ENCODE peak calls at places on chromosome 14, in four cellular contexts. U, C, X and P are unnamed samples.

GRCh38 chr14:53064461-53064860 is 88.7 kb downstream of the DDHD1 start:
- DNase-seq in U (no peak), C (no peak), X (no peak), P (no peak)

GRCh38 chr14:60093606-60094005 is 1.9 kb downstream of the PCNX4 start:
- DNase-seq in X (no peak), U (no peak), C (no peak), P (no peak)

GRCh38 chr14:71960620-71961353 is 28.6 kb downstream of the RGS6 start:
- DNase-seq in U (no peak), X (no peak), C (no peak), P (no peak)

GRCh38 chr14:52067873-52068740 is 752 bp downstream of the NID2 start:
- DNase-seq in C (no peak), X (peak; percentile 62), U (peak; percentile 32), P (no peak)

GRCh38 chr14:97178781-97179180 is 381.6 kb downstream of the VRK1 start:
- DNase-seq in C (no peak), X (no peak), U (no peak), P (no peak)

GRCh38 chr14:90179357-90179756 is 77.0 kb upstream of the PSMC1 start:
- DNase-seq in U (no peak), X (no peak), C (peak; percentile 43), P (no peak)

GRCh38 chr14:80100681-80101080 is 110.6 kb downstream of the DIO2 start:
- DNase-seq in C (no peak), X (no peak), U (no peak), P (no peak)

GRCh38 chr14:67319142-67319541 is 40.5 kb downstream of the ATP6V1D start:
- DNase-seq in X (no peak), U (no peak), C (no peak), P (no peak)

GRCh38 chr14:106586098-106586704 is 1059.8 kb downstream of the TMEM121 start:
- DNase-seq in C (no peak), X (peak; percentile 51), U (peak; percentile 21), P (peak; percentile 51)

GRCh38 chr14:43356984-43357545 is 1150.0 kb downstream of the FSCB start:
- DNase-seq in C (no peak), X (no peak), U (no peak), P (no peak)

GRCh38 chr14:77128414-77128891 is 13.1 kb downstream of the ZDHHC22 start:
- DNase-seq in X (no peak), U (peak; percentile 42), C (no peak), P (no peak)

GRCh38 chr14:33026850-33027420 is 88.3 kb downstream of the NPAS3 start:
- DNase-seq in X (no peak), U (no peak), C (no peak), P (no peak)

GRCh38 chr14:89902876-89903275 is 51.7 kb downstream of the EFCAB11 start:
- DNase-seq in X (no peak), U (no peak), C (no peak), P (no peak)

GRCh38 chr14:80699861-80700260 is 241.7 kb downstream of the CEP128 start:
- DNase-seq in C (no peak), X (no peak), U (no peak), P (no peak)

GRCh38 chr14:92400579-92401444 is 77.8 kb downstream of the SLC24A4 start:
- DNase-seq in C (no peak), U (no peak), X (no peak), P (no peak)

GRCh38 chr14:75995372-75996041 is 9.9 kb downstream of the IFT43 start:
- DNase-seq in X (no peak), U (no peak), C (peak; percentile 46), P (no peak)

GRCh38 chr14:44854114-44854513 is 107.6 kb downstream of the KLHL28 start:
- DNase-seq in C (no peak), X (no peak), U (no peak), P (no peak)

GRCh38 chr14:94172545-94172944 is 1.6 kb upstream of the PPP4R4 start:
- DNase-seq in U (no peak), C (no peak), X (no peak), P (no peak)

GRCh38 chr14:93759781-93760307 is 28.4 kb downstream of the PRIMA1 start:
- DNase-seq in X (peak; percentile 23), U (no peak), C (peak; percentile 41), P (no peak)

GRCh38 chr14:68734231-68734732 is 58.6 kb downstream of the ZFP36L1 start:
- DNase-seq in U (no peak), X (no peak), C (no peak), P (no peak)

GRCh38 chr14:90281261-90281660 is 24.9 kb downstream of the PSMC1 start:
- DNase-seq in C (no peak), X (no peak), U (no peak), P (no peak)

GRCh38 chr14:63276492-63277342 is 42.0 kb downstream of the GPHB5 start:
- DNase-seq in C (no peak), U (no peak), X (no peak), P (no peak)

GRCh38 chr14:94478420-94478819 is 2.4 kb upstream of the SERPINA9 start:
- DNase-seq in U (no peak), X (no peak), C (no peak), P (no peak)

GRCh38 chr14:87304404-87304803 is 688.6 kb downstream of the GALC start:
- DNase-seq in X (no peak), C (no peak), U (no peak), P (no peak)

GRCh38 chr14:22747769-22748168 is 18.7 kb upstream of the OXA1L start:
- DNase-seq in C (no peak), U (no peak), X (no peak), P (no peak)

GRCh38 chr14:84591827-84592540 is 938.0 kb upstream of the FLRT2 start:
- DNase-seq in X (no peak), C (no peak), U (peak; percentile 39), P (no peak)

GRCh38 chr14:95314609-95315008 is 5.1 kb downstream of the CLMN start:
- DNase-seq in X (no peak), C (peak; percentile 49), U (no peak), P (no peak)

GRCh38 chr14:103391048-103391447 is 5.8 kb downstream of the MARK3 start:
- DNase-seq in U (no peak), C (peak; percentile 25), X (no peak), P (peak; percentile 17)

GRCh38 chr14:98233656-98234055 is 1038.3 kb downstream of the BCL11B start:
- DNase-seq in C (no peak), X (no peak), U (no peak), P (no peak)

GRCh38 chr14:24321212-24321975 is 10.1 kb downstream of the LTB4R start:
- DNase-seq in C (no peak), U (no peak), X (no peak), P (no peak)
- H3K27me3 ChIP-seq in C (no peaks in the 10 kb centered on the region), U (no peaks in the 10 kb centered on the region), X (no peaks in the 10 kb centered on the region), P (no peaks in the 10 kb centered on the region)

DNA sequence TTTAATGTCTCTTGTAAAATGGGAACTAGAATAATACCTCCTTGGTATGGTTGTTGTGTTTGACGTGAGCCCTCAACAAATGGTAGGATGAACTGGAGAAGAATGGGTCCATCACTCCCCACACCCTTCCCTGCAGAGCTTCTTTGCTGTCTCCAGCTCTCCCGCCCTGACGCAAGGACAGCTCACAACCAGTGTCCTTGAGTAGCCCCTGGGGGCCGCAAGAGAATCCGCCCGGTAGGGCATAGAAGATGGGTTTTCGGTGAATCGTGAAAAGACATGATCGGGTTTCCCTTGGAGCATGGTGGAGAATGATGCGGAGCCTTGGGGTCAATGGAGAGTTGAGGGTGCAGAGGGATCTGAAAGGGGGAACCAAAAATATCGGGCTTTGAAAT is 6.1 kb upstream of the PAX9 start:
- DNase-seq in U (no peak), C (no peak), X (no peak), P (no peak)
- H3K27me3 ChIP-seq in U (peaks cover 70% of the 10 kb centered on the region), C (peaks cover 97% of the 10 kb centered on the region), X (peaks cover 95% of the 10 kb centered on the region), P (peaks cover 40% of the 10 kb centered on the region)

GRCh38 chr14:54105898-54106297 is 149.3 kb upstream of the BMP4 start:
- DNase-seq in C (no peak), U (no peak), X (peak; percentile 20), P (no peak)

GRCh38 chr14:54106802-54107377 is 150.3 kb upstream of the BMP4 start:
- DNase-seq in U (peak; percentile 18), X (no peak), C (peak; percentile 62), P (no peak)

GRCh38 chr14:54105406-54105805 is 148.8 kb upstream of the BMP4 start:
- DNase-seq in X (no peak), U (no peak), C (no peak), P (no peak)

GRCh38 chr14:54102530-54102929 is 145.9 kb upstream of the BMP4 start:
- DNase-seq in C (no peak), U (no peak), X (no peak), P (no peak)

GRCh38 chr14:54104746-54105145 is 148.1 kb upstream of the BMP4 start:
- DNase-seq in C (no peak), X (no peak), U (no peak), P (no peak)
- H3K27me3 ChIP-seq in C (no peaks in the 10 kb centered on the region), X (no peaks in the 10 kb centered on the region), U (no peaks in the 10 kb centered on the region), P (no peaks in the 10 kb centered on the region)

GRCh38 chr14:70811065-70811464 is 1.8 kb upstream of the MAP3K9 start:
- DNase-seq in C (no peak), X (no peak), U (no peak), P (no peak)
- H3K27me3 ChIP-seq in C (no peaks in the 10 kb centered on the region), X (no peaks in the 10 kb centered on the region), U (no peaks in the 10 kb centered on the region), P (no peaks in the 10 kb centered on the region)

DNA sequence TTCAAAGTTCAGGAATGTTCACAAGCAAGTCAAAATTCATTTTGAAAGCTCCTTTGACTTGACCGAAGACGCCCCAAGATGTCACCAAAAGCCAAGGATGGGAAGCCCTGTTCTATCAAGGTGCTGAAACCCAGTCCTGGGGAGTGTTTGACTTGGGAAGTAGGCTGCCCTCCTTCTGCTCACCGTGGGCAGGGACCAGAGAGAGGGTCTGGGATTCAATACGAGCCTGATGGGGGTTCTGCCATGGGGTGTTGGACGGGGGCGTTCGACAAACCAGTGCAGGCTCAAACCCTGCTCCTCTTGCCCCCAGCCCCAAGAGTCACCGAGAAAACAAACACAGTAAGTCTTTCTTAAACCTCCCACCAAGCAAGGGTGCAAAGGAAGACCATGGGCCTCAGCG is 150.1 kb upstream of the DIO3 start:
- DNase-seq in U (no peak), C (no peak), X (no peak), P (no peak)
- H3K27me3 ChIP-seq in U (no peaks in the 10 kb centered on the region), C (peaks cover 15% of the 10 kb centered on the region), X (no peaks in the 10 kb centered on the region), P (peaks cover 3% of the 10 kb centered on the region)

GRCh38 chr14:73427516-73428264 is 30.7 kb downstream of the NUMB start:
- DNase-seq in X (no peak), U (no peak), C (no peak), P (no peak)
- H3K27me3 ChIP-seq in X (no peaks in the 10 kb centered on the region), U (no peaks in the 10 kb centered on the region), C (no peaks in the 10 kb centered on the region), P (no peaks in the 10 kb centered on the region)